ENCODE peak calls at places on chromosomes 7 and 10, in ten cellular contexts. Q, S, X, V, B, O, G, K, N and D are unnamed samples.

GRCh38 chr7:14761506-14762296 is 140.8 kb downstream of the DGKB start:
- DNase-seq in Q (no peak), S (peak; percentile 73), X (peak; percentile 34), V (peak; percentile 86), B (no peak), O (peak; percentile 86), G (peak; percentile 76), K (no peak), N (peak; percentile 92), D (peak; percentile 54)

GRCh38 chr7:96658011-96658391 is 51.6 kb downstream of the SEM1 start:
- DNase-seq in Q (no peak), S (no peak), X (no peak), V (no peak), B (no peak), O (no peak), G (no peak), K (no peak), N (no peak), D (no peak)

GRCh38 chr7:30562498-30562897 is 32.2 kb upstream of the GARS1 start:
- DNase-seq in Q (no peak), S (no peak), X (no peak), V (peak; percentile 78), B (no peak), O (peak; percentile 72), G (no peak), K (no peak), N (no peak), D (no peak)

GRCh38 chr10:124414077-124414476 is 4.6 kb downstream of the OAT start:
- DNase-seq in Q (no peak), S (no peak), X (no peak), V (peak; percentile 76), B (no peak), O (peak; percentile 54), G (no peak), K (no peak), N (no peak), D (no peak)

GRCh38 chr10:124537166-124537725 is 75.6 kb downstream of the LHPP start:
- DNase-seq in Q (no peak), S (no peak), X (no peak), V (no peak), B (no peak), O (no peak), G (no peak), K (no peak), N (no peak), D (no peak)

GRCh38 chr10:96665306-96665705 is 55.0 kb downstream of the PIK3AP1 start:
- DNase-seq in Q (no peak), S (no peak), X (no peak), V (no peak), B (no peak), O (peak; percentile 91), G (no peak), K (no peak), N (no peak), D (no peak)

GRCh38 chr7:106012184-106012583 is 49.1 kb downstream of the CDHR3 start:
- DNase-seq in Q (no peak), S (no peak), X (no peak), V (no peak), B (no peak), O (no peak), G (no peak), K (no peak), N (no peak), D (no peak)

GRCh38 chr7:101390901-101391301 is 28.2 kb downstream of the COL26A1 start:
- DNase-seq in Q (peak; percentile 80), S (peak; percentile 40), X (no peak), V (peak; percentile 64), B (peak; percentile 69), O (no peak), G (no peak), K (peak; percentile 88), N (no peak), D (no peak)

DNA sequence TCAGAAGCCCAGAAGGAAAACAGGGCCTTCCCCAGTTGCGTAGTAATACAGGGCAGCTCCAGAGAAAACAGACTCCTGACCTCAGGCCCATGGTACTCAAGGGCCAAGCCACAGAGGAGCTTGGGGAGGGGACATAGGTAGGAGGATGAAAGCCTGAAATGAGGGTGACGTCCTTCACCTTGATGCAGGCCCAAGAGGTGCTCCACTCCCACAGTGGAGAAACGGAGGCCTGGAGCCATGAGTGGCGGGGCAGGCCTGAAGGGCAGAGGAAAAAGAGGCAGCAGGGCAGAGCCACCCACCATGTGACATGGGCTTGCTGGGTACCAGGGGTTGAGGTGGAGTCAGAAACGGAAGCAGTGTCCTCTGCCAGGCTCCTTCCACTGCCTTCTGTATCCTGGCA is 83.0 kb downstream of the C10orf105 start:
- DNase-seq in Q (no peak), S (no peak), X (no peak), V (no peak), B (no peak), O (no peak), G (no peak), K (no peak), N (no peak), D (no peak)
- H3K4me1 ChIP-seq in Q (peaks cover 35% of the 10 kb centered on the region), S (peaks cover 22% of the 10 kb centered on the region), X (no peaks in the 10 kb centered on the region), V (peaks cover 31% of the 10 kb centered on the region), B (peaks cover 35% of the 10 kb centered on the region), O (no peaks in the 10 kb centered on the region), G (no peaks in the 10 kb centered on the region), K (peaks cover 71% of the 10 kb centered on the region), N (peaks cover 4% of the 10 kb centered on the region), D (peaks cover 14% of the 10 kb centered on the region)

DNA sequence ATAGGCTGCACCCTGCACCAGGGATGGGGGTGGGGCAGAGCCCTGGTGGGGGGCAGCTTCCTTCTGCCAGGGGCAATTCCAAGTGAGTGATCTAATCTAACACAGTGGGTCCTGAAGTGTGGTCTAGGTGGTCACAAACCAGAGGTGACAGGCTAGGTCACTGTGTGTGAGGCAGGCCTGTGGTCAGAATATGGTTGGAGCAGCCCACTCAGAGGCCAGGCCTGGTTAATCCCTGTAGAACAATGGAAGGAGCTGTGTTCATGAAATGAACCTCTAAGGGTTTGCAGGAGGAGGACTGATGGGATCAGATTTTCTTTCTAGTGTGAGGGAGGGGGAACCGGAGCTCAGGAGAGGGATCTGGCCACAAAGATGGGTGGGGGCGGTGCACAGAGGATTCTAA is 10.0 kb upstream of the TSPAN14 start:
- DNase-seq in Q (no peak), S (no peak), X (no peak), V (no peak), B (no peak), O (no peak), G (no peak), K (peak; percentile 33), N (no peak), D (no peak)
- TF ChIP-seq CTCF in Q (no peak), S (no peak), X (no peak), V (no peak), B (no peak), O (no peak), G (no peak), K (no peak), N (no peak), D (no peak)

GRCh38 chr10:79129361-79129997 is 60.7 kb downstream of the ZMIZ1 start:
- DNase-seq in Q (no peak), S (no peak), X (no peak), V (peak; percentile 59), B (peak; percentile 93), O (peak; percentile 75), G (peak; percentile 55), K (peak; percentile 88), N (no peak), D (no peak)

GRCh38 chr10:79128923-79129305 is 60.1 kb downstream of the ZMIZ1 start:
- DNase-seq in Q (no peak), S (no peak), X (no peak), V (no peak), B (no peak), O (no peak), G (no peak), K (no peak), N (no peak), D (no peak)

GRCh38 chr10:79130255-79130654 is 61.5 kb downstream of the ZMIZ1 start:
- DNase-seq in Q (no peak), S (no peak), X (no peak), V (no peak), B (no peak), O (no peak), G (no peak), K (no peak), N (no peak), D (no peak)

GRCh38 chr10:79131730-79132644 is 63.2 kb downstream of the ZMIZ1 start:
- DNase-seq in Q (no peak), S (no peak), X (no peak), V (no peak), B (no peak), O (no peak), G (no peak), K (no peak), N (no peak), D (no peak)

GRCh38 chr10:79130846-79131245 is 62.1 kb downstream of the ZMIZ1 start:
- DNase-seq in Q (no peak), S (no peak), X (no peak), V (no peak), B (peak; percentile 59), O (no peak), G (no peak), K (peak; percentile 53), N (no peak), D (no peak)
- H3K4me1 ChIP-seq in Q (peaks cover 11% of the 10 kb centered on the region), S (peaks cover 100% of the 10 kb centered on the region), X (peaks cover 21% of the 10 kb centered on the region), V (peaks cover 91% of the 10 kb centered on the region), B (peaks cover 19% of the 10 kb centered on the region), O (peaks cover 40% of the 10 kb centered on the region), G (peaks cover 34% of the 10 kb centered on the region), K (peaks cover 70% of the 10 kb centered on the region), N (peaks cover 60% of the 10 kb centered on the region), D (peaks cover 24% of the 10 kb centered on the region)

GRCh38 chr10:27607591-27607990 is 103.5 kb downstream of the RAB18 start:
- DNase-seq in Q (no peak), S (no peak), X (no peak), V (no peak), B (no peak), O (no peak), G (no peak), K (no peak), N (no peak), D (no peak)

GRCh38 chr10:27614776-27615175 is 110.7 kb downstream of the RAB18 start:
- DNase-seq in Q (no peak), S (no peak), X (no peak), V (no peak), B (no peak), O (no peak), G (no peak), K (no peak), N (no peak), D (no peak)

GRCh38 chr10:27612615-27613014 is 108.5 kb downstream of the RAB18 start:
- DNase-seq in Q (no peak), S (no peak), X (no peak), V (no peak), B (no peak), O (no peak), G (no peak), K (no peak), N (no peak), D (no peak)

GRCh38 chr10:27611861-27612450 is 107.9 kb downstream of the RAB18 start:
- DNase-seq in Q (no peak), S (no peak), X (no peak), V (no peak), B (no peak), O (no peak), G (no peak), K (no peak), N (no peak), D (no peak)

DNA sequence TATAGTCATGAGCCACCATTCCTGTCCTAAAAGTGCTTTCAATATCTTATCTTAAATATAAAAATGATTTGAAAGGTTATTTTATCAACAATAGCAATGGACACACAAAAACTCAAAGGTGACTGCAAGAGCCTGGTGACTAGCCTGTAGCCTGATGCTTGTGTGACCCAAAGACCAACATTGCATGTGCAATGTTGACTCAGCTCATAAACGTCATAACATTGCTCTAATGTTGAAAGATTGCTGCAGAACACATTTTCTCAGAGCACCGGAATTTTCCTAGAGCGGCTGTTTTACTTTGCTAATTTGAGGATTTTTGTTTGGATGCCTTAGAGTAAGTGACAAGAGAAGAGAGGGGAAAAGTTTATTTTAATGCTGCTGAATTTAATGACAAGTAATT is 107.1 kb downstream of the RAB18 start:
- DNase-seq in Q (no peak), S (no peak), X (no peak), V (no peak), B (no peak), O (peak; percentile 22), G (no peak), K (no peak), N (no peak), D (no peak)
- TF ChIP-seq CTCF in Q (no peak), S (no peak), X (no peak), V (no peak), B (no peak), O (no peak), G (no peak), K (no peak), N (no peak), D (no peak)